ENCODE peak calls at places on chromosomes 13 and 19, in nine cellular contexts. E is sigmoid colon, D is choroid plexus epithelial cell, V is left ventricle myocardium inferior, Q is fibroblast of the aortic adventitia, L is cardiac muscle cell, B is lung, P is spleen, Z is OCI-LY7. J is an unnamed sample.

GRCh38 chr13:102729560-102730275 is 34.9 kb upstream of the METTL21C start:
- DNase-seq in E (no peak), D (peak; percentile 87), V (no peak), Q (peak; percentile 87), L (peak; percentile 87), B (no peak), P (no peak), Z (no peak), J (no peak)

GRCh38 chr13:20121154-20121515 is 39.7 kb downstream of the GJA3 start:
- DNase-seq in E (no peak), D (peak; percentile 24), V (no peak), Q (peak; percentile 41), L (peak; percentile 41), B (no peak), P (no peak), Z (no peak), J (no peak)

GRCh38 chr19:2540646-2541454 is 64.9 kb downstream of the GADD45B start:
- DNase-seq in E (peak; percentile 98), D (peak; percentile 99), V (peak; percentile 93), Q (peak; percentile 98), L (peak; percentile 99), B (peak; percentile 92), P (peak; percentile 80), Z (no peak), J (peak; percentile 91)

GRCh38 chr13:83765796-83766195 is 116.5 kb downstream of the SLITRK1 start:
- DNase-seq in E (no peak), D (peak; percentile 18), V (no peak), Q (no peak), L (no peak), B (no peak), P (no peak), Z (no peak), J (no peak)

GRCh38 chr13:113813749-113814434 is 50.0 kb downstream of the GAS6 start:
- DNase-seq in E (no peak), D (peak; percentile 34), V (no peak), Q (peak; percentile 65), L (peak; percentile 87), B (no peak), P (peak; percentile 83), Z (no peak), J (no peak)

GRCh38 chr13:40375522-40376171 is 290.8 kb downstream of the FOXO1 start:
- DNase-seq in E (peak; percentile 72), D (no peak), V (no peak), Q (peak; percentile 11), L (peak; percentile 27), B (no peak), P (no peak), Z (no peak), J (no peak)

GRCh38 chr13:90947976-90948375 is 399.5 kb upstream of the MIR17HG start:
- DNase-seq in E (no peak), D (no peak), V (no peak), Q (no peak), L (no peak), B (no peak), P (no peak), Z (no peak), J (no peak)

GRCh38 chr13:50244913-50245574 is 229.8 kb downstream of the KCNRG start:
- DNase-seq in E (no peak), D (peak; percentile 88), V (no peak), Q (peak; percentile 82), L (peak; percentile 59), B (peak; percentile 50), P (no peak), Z (peak; percentile 43), J (peak; percentile 59)

GRCh38 chr19:679418-680286 is 3.5 kb downstream of the FSTL3 start:
- DNase-seq in E (peak; percentile 93), D (peak; percentile 90), V (peak; percentile 71), Q (peak; percentile 86), L (peak; percentile 89), B (peak; percentile 56), P (peak; percentile 90), Z (peak; percentile 54), J (no peak)

GRCh38 chr13:21060063-21060826 is 1.1 kb downstream of the LATS2 start:
- DNase-seq in E (peak; percentile 82), D (peak; percentile 64), V (peak; percentile 63), Q (peak; percentile 57), L (peak; percentile 63), B (no peak), P (peak; percentile 88), Z (no peak), J (no peak)

GRCh38 chr13:113291997-113292862 is 4.8 kb upstream of the LAMP1 start:
- DNase-seq in E (no peak), D (peak; percentile 34), V (peak; percentile 28), Q (peak; percentile 7), L (peak; percentile 27), B (no peak), P (no peak), Z (no peak), J (no peak)

GRCh38 chr19:14023404-14024235 is 4.3 kb upstream of the RLN3 start:
- DNase-seq in E (no peak), D (peak; percentile 73), V (peak; percentile 39), Q (peak; percentile 53), L (peak; percentile 80), B (peak; percentile 41), P (peak; percentile 82), Z (no peak), J (no peak)

GRCh38 chr19:16376649-16377048 is 52.0 kb downstream of the KLF2 start:
- DNase-seq in E (no peak), D (no peak), V (no peak), Q (no peak), L (no peak), B (no peak), P (peak; percentile 83), Z (peak; percentile 58), J (no peak)

GRCh38 chr19:14786421-14786851 is 8.1 kb upstream of the ADGRE2 start:
- DNase-seq in E (no peak), D (peak; percentile 33), V (no peak), Q (no peak), L (peak; percentile 57), B (no peak), P (peak; percentile 90), Z (peak; percentile 34), J (no peak)

GRCh38 chr19:15154002-15154612 is 46.7 kb downstream of the NOTCH3 start:
- DNase-seq in E (peak; percentile 17), D (peak; percentile 72), V (no peak), Q (peak; percentile 59), L (peak; percentile 62), B (no peak), P (no peak), Z (peak; percentile 55), J (no peak)

GRCh38 chr19:15895876-15896430 is 1.9 kb downstream of the CYP4F2 start:
- DNase-seq in E (no peak), D (no peak), V (no peak), Q (no peak), L (no peak), B (no peak), P (no peak), Z (no peak), J (no peak)

GRCh38 chr13:107678075-107678689 is 537.2 kb downstream of the LIG4 start:
- DNase-seq in E (no peak), D (peak; percentile 60), V (no peak), Q (no peak), L (no peak), B (no peak), P (no peak), Z (no peak), J (no peak)
- TF ChIP-seq CTCF in E (no peak), D (peak; percentile 67), V (no peak), Q (no peak), L (no peak), B (no peak), P (no peak), Z (no peak), J (peak; percentile 28)

GRCh38 chr19:34186205-34186604 is 13.9 kb downstream of the LSM14A start:
- DNase-seq in E (no peak), D (no peak), V (no peak), Q (no peak), L (no peak), B (no peak), P (no peak), Z (no peak), J (no peak)
- H3K4me3 ChIP-seq in E (no peak overlapping the region), D (no peak overlapping the region), V (no peak overlapping the region), Q (no peak overlapping the region), L (no peak overlapping the region), B (no peak overlapping the region), P (no peak overlapping the region), Z (no peak overlapping the region), J (no peak overlapping the region)

GRCh38 chr13:75801388-75801787 is 165.3 kb downstream of the LMO7 start:
- DNase-seq in E (no peak), D (no peak), V (no peak), Q (no peak), L (no peak), B (no peak), P (no peak), Z (no peak), J (no peak)

GRCh38 chr13:75802161-75802560 is 166.0 kb downstream of the LMO7 start:
- DNase-seq in E (no peak), D (no peak), V (no peak), Q (no peak), L (no peak), B (no peak), P (no peak), Z (no peak), J (no peak)

GRCh38 chr13:75798353-75799245 is 162.5 kb downstream of the LMO7 start:
- DNase-seq in E (no peak), D (peak; percentile 35), V (no peak), Q (peak; percentile 62), L (peak; percentile 35), B (no peak), P (no peak), Z (no peak), J (no peak)

GRCh38 chr13:75803175-75803611 is 167.1 kb downstream of the LMO7 start:
- DNase-seq in E (no peak), D (no peak), V (no peak), Q (no peak), L (no peak), B (no peak), P (no peak), Z (peak; percentile 10), J (no peak)

DNA sequence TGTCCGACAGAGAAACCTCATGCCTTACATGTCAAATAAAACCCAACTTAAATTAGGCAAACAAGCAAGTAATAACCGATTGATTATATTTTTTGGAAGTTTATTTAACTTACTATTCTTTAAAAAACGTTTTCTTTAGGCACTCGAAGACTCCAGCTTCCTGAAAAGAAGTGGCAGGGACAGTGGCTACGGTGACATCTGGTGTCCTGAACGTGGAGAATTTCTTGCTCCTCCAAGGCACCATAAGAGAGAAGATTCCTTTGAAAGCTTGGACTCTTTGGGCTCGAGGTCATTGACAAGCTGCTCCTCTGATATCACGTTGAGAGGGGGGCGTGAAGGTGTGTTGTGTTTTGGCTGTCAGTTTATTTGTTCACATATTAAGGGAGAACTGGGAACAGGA is 164.4 kb downstream of the LMO7 start:
- DNase-seq in E (no peak), D (no peak), V (no peak), Q (no peak), L (no peak), B (no peak), P (no peak), Z (no peak), J (no peak)
- TF ChIP-seq CTCF in E (no peak), D (no peak), V (peak; percentile 23), Q (no peak), L (no peak), B (no peak), P (no peak), Z (no peak), J (no peak)

DNA sequence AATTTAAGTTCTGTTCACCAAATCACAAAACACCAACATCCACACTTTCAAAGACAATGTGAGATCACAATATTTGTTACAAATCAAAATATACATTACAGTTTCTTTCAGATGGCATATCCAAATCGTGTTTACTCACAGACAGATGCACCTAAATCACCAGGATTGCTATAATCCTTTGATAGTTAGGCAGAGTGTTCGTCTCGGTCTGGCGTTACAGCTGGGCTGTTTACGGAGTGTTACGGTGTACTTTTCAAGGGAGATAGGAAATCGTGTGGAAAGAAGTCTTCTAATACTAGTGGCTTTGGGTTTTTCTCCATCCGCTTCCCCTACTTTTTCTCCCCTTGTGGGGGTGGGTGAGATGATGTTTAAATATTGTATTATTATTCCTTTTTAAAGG is 1.9 kb downstream of the MAB21L1 start:
- DNase-seq in E (no peak), D (peak; percentile 10), V (no peak), Q (peak; percentile 43), L (no peak), B (no peak), P (no peak), Z (no peak), J (no peak)
- H3K4me3 ChIP-seq in E (peak overlapping the region; percentile 37), D (peak overlapping the region; percentile 65), V (peak overlapping the region; percentile 68), Q (peak overlapping the region; percentile 73), L (no peak overlapping the region), B (no peak overlapping the region), P (peak overlapping the region; percentile 47), Z (no peak overlapping the region), J (peak overlapping the region; percentile 94)